ENCODE peak calls at places on chromosomes 7 and 10, in four cellular contexts. One of them, this sample, is unnamed.

GRCh38 chr10:121216721-121217181 is 365.6 kb downstream of the WDR11 start:
- DNase-seq in WTC11: no peak
- DNase-seq in K562: no peak
- DNase-seq in H1: no peak
- DNase-seq in this sample: no peak

GRCh38 chr10:33812586-33812985 is 478.1 kb upstream of the NRP1 start:
- DNase-seq in WTC11: no peak
- DNase-seq in K562: no peak
- DNase-seq in H1: no peak
- DNase-seq in this sample: no peak

GRCh38 chr7:17706734-17707133 is 233.6 kb downstream of the SNX13 start:
- DNase-seq in WTC11: peak; percentile 60
- DNase-seq in K562: peak; percentile 31
- DNase-seq in H1: no peak
- DNase-seq in this sample: peak; percentile 74

GRCh38 chr10:133015321-133015720 is 72.4 kb upstream of the ADGRA1 start:
- DNase-seq in WTC11: no peak
- DNase-seq in K562: no peak
- DNase-seq in H1: no peak
- DNase-seq in this sample: no peak

GRCh38 chr10:78511324-78512204 is 477.9 kb downstream of the RPS24 start:
- DNase-seq in WTC11: no peak
- DNase-seq in K562: no peak
- DNase-seq in H1: no peak
- DNase-seq in this sample: no peak

GRCh38 chr10:110501142-110501937 is 3.6 kb downstream of the DUSP5 start:
- DNase-seq in WTC11: peak; percentile 62
- DNase-seq in K562: peak; percentile 65
- DNase-seq in H1: no peak
- DNase-seq in this sample: peak; percentile 92

GRCh38 chr7:106365252-106366005 is 80.6 kb upstream of the NAMPT start:
- DNase-seq in WTC11: no peak
- DNase-seq in K562: no peak
- DNase-seq in H1: no peak
- DNase-seq in this sample: no peak

GRCh38 chr7:25032774-25033743 is 53.1 kb upstream of the OSBPL3 start:
- DNase-seq in WTC11: no peak
- DNase-seq in K562: no peak
- DNase-seq in H1: no peak
- DNase-seq in this sample: no peak

GRCh38 chr10:50566150-50566549 is 57.6 kb downstream of the SGMS1 start:
- DNase-seq in WTC11: no peak
- DNase-seq in K562: no peak
- DNase-seq in H1: no peak
- DNase-seq in this sample: no peak

GRCh38 chr7:25758559-25758958 is 393.4 kb upstream of the NFE2L3 start:
- DNase-seq in WTC11: no peak
- DNase-seq in K562: no peak
- DNase-seq in H1: no peak
- DNase-seq in this sample: no peak

GRCh38 chr7:22377690-22378089 is 20.7 kb upstream of the RAPGEF5 start:
- DNase-seq in WTC11: no peak
- DNase-seq in K562: no peak
- DNase-seq in H1: no peak
- DNase-seq in this sample: no peak

GRCh38 chr10:182441-183201 is 47.4 kb downstream of the ZMYND11 start:
- DNase-seq in WTC11: no peak
- DNase-seq in K562: no peak
- DNase-seq in H1: no peak
- DNase-seq in this sample: peak; percentile 90

GRCh38 chr7:44045226-44046014 is 918 bp downstream of the DBNL start:
- DNase-seq in WTC11: no peak
- DNase-seq in K562: peak; percentile 14
- DNase-seq in H1: no peak
- DNase-seq in this sample: no peak

GRCh38 chr10:114876169-114876568 is 54.6 kb downstream of the FHIP2A start:
- DNase-seq in WTC11: no peak
- DNase-seq in K562: no peak
- DNase-seq in H1: no peak
- DNase-seq in this sample: no peak

GRCh38 chr10:104880655-104881222 is 239.6 kb downstream of the SORCS3 start:
- DNase-seq in WTC11: no peak
- DNase-seq in K562: no peak
- DNase-seq in H1: no peak
- DNase-seq in this sample: no peak

GRCh38 chr10:32957341-32958084 is 517 bp downstream of the ITGB1 start:
- DNase-seq in WTC11: peak; percentile 52
- DNase-seq in K562: peak; percentile 78
- DNase-seq in H1: no peak
- DNase-seq in this sample: peak; percentile 42

GRCh38 chr10:87927091-87927490 is 63.7 kb downstream of the PTEN start:
- DNase-seq in WTC11: no peak
- DNase-seq in K562: no peak
- DNase-seq in H1: no peak
- DNase-seq in this sample: peak; percentile 58

GRCh38 chr7:130022623-130023175 is 28.5 kb downstream of the ZC3HC1 start:
- DNase-seq in WTC11: no peak
- DNase-seq in K562: no peak
- DNase-seq in H1: no peak
- DNase-seq in this sample: no peak
- TF ChIP-seq JUN in WTC11: no peak
- TF ChIP-seq JUN in K562: no peak
- TF ChIP-seq JUN in H1: no peak
- TF ChIP-seq JUN in this sample: no peak

GRCh38 chr7:94671444-94672235 is 15.7 kb upstream of the SGCE start:
- DNase-seq in WTC11: no peak
- DNase-seq in K562: no peak
- DNase-seq in H1: no peak
- DNase-seq in this sample: no peak
- TF ChIP-seq JUN in WTC11: no peak
- TF ChIP-seq JUN in K562: no peak
- TF ChIP-seq JUN in H1: no peak
- TF ChIP-seq JUN in this sample: no peak

DNA sequence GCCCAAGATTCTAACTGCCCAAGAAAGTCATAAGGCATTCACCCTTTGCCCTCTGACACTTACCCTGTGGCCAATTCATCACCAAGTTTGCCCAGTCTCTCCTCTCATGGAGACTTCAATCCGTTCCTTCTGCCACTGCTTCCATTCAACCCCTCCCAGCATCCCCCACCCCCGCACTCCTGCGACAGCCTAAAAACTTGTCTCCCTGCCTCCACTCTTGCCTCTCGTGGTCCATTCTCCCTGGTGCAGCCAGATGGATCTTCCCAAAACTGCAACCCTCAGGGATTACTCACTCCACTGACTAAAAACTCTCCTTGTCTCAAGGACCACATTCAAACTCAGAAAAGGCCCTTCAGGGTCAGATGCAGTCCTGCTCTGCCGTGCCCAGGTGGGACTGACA is 32.3 kb upstream of the PLXNA4 start:
- DNase-seq in WTC11: no peak
- DNase-seq in K562: no peak
- DNase-seq in H1: no peak
- DNase-seq in this sample: no peak
- TF ChIP-seq JUN in WTC11: no peak
- TF ChIP-seq JUN in K562: no peak
- TF ChIP-seq JUN in H1: no peak
- TF ChIP-seq JUN in this sample: no peak

DNA sequence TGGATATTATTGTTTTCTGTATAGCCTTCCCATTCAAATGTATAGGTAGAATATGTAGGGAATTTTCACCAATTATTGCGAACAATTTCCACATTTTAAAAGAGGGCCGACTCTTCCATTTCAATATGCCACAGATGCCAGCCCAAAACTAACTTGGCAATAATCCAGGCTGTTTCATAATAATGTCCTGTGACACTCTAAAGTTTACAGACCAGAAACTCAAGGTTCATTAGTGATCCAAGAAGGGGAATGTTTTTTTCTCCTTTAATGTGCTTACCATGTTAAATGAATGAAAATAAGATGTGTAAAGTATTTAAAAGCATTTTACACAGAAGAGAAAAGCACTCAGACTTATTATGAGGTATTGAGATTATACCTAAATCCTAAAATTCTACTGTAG is 63.0 kb upstream of the FAM3C start:
- DNase-seq in WTC11: no peak
- DNase-seq in K562: no peak
- DNase-seq in H1: no peak
- DNase-seq in this sample: no peak
- TF ChIP-seq JUN in WTC11: no peak
- TF ChIP-seq JUN in K562: no peak
- TF ChIP-seq JUN in H1: no peak
- TF ChIP-seq JUN in this sample: no peak

DNA sequence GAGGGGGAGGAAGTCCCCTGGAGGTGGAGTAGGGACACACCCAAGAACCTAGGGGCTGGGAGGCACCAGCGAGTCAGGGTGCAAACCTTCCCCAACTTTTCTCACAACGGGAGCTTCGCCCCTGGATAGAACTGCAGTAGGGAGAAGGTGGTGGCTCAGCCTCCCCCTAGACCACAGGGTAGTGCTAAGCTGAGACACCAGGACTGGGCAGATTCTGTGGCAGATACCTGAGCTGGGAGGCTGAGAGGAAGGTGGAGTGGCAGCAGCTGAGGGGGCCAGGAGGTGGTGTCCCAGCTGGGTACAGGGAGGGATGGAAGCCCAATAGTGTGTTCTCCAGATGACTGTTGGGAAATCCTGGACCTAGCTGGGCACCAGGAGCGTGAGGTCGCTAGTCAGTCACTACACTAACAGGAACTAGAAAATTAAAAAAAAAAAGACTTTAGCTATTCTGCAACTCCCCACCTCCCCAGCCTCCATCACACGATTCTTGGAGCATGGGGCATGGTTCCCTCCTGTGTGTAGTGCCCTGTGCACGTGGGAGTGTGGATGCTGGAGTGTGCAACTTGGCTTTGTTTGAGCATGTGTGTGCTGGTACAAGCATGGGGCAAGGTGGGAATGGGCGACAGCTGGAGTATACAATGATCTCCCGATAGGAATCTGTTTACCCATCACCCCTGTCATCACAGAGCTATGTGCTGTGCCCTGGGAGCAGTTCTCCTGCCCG is 8.7 kb upstream of the TRPV6 start:
- DNase-seq in WTC11: no peak
- DNase-seq in K562: no peak
- DNase-seq in H1: no peak
- DNase-seq in this sample: no peak
- TF ChIP-seq JUN in WTC11: no peak
- TF ChIP-seq JUN in K562: no peak
- TF ChIP-seq JUN in H1: no peak
- TF ChIP-seq JUN in this sample: no peak

DNA sequence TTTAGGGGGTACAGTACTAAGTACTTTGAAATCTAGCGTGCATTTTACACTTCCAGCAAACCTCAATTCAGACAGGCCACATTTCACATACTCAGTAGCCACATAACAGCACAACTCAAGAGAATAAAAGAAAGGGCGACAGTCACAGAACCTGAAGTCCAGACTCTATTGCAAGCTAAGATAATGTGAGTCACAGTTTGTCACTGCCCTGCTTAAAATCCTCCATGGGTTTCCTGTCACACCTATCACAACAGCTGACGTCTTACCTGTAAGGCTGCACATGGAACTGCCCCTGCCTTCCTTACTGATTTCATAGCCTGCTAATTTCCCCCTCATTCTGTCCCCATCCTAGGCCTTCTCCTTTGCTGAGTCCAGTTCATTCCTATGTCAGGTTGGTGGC is 16.1 kb upstream of the CDK14 start:
- DNase-seq in WTC11: no peak
- DNase-seq in K562: no peak
- DNase-seq in H1: no peak
- DNase-seq in this sample: no peak
- TF ChIP-seq JUN in WTC11: no peak
- TF ChIP-seq JUN in K562: no peak
- TF ChIP-seq JUN in H1: no peak
- TF ChIP-seq JUN in this sample: no peak

This sample was measured in endothelial cell of umbilical vein.